ENCODE peak calls at places on chromosomes 6 and 20, in four cellular contexts. T is osteocyte, O is T-cell, R is fibroblast of lung. N is an unnamed sample.

GRCh38 chr6:12271594-12271993 is 18.6 kb upstream of the EDN1 start:
- DNase-seq in T (no peak), O (no peak), R (no peak), N (no peak)

GRCh38 chr6:139392834-139393233 is 18.4 kb upstream of the CITED2 start:
- DNase-seq in T (no peak), O (no peak), R (no peak), N (peak; percentile 43)

GRCh38 chr6:117396228-117396627 is 29.5 kb downstream of the ROS1 start:
- DNase-seq in T (no peak), O (no peak), R (peak; percentile 8), N (no peak)

GRCh38 chr20:31861346-31862156 is 8.8 kb downstream of the DUSP15 start:
- DNase-seq in T (no peak), O (peak; percentile 48), R (peak; percentile 39), N (no peak)

GRCh38 chr6:39188577-39188976 is 40.7 kb downstream of the KCNK5 start:
- DNase-seq in T (no peak), O (no peak), R (no peak), N (no peak)

GRCh38 chr6:26195376-26195923 is 108.2 kb downstream of the HFE start:
- DNase-seq in T (no peak), O (peak; percentile 84), R (peak; percentile 97), N (peak; percentile 96)

GRCh38 chr6:147005499-147005898 is 198.7 kb upstream of the STXBP5 start:
- DNase-seq in T (no peak), O (no peak), R (no peak), N (no peak)

GRCh38 chr6:72042088-72042487 is 155.7 kb downstream of the RIMS1 start:
- DNase-seq in T (no peak), O (no peak), R (no peak), N (no peak)

GRCh38 chr20:32775240-32775991 is 13.2 kb downstream of the DNMT3B start:
- DNase-seq in T (no peak), O (no peak), R (no peak), N (no peak)

GRCh38 chr6:127120109-127120786 is 1.8 kb downstream of the RSPO3 start:
- DNase-seq in T (no peak), O (no peak), R (no peak), N (no peak)

GRCh38 chr6:36928547-36928918 is 26.0 kb upstream of the PI16 start:
- DNase-seq in T (no peak), O (no peak), R (no peak), N (no peak)

GRCh38 chr6:156280131-156280530 is 497.0 kb upstream of the ARID1B start:
- DNase-seq in T (no peak), O (no peak), R (no peak), N (no peak)

GRCh38 chr20:3786126-3786484 is 435 bp downstream of the CENPB start:
- DNase-seq in T (no peak), O (peak; percentile 51), R (peak; percentile 66), N (peak; percentile 62)

GRCh38 chr6:72966628-72967280 is 258.5 kb downstream of the KHDC1L start:
- DNase-seq in T (no peak), O (no peak), R (no peak), N (peak; percentile 25)

GRCh38 chr20:51347871-51348270 is 194.6 kb downstream of the NFATC2 start:
- DNase-seq in T (no peak), O (no peak), R (no peak), N (no peak)

GRCh38 chr20:17835240-17835940 is 133.2 kb downstream of the SNX5 start:
- DNase-seq in T (no peak), O (no peak), R (peak; percentile 81), N (peak; percentile 78)

GRCh38 chr6:17492350-17492749 is 99.0 kb downstream of the CAP2 start:
- DNase-seq in T (no peak), O (no peak), R (peak; percentile 20), N (no peak)

GRCh38 chr20:63495167-63495720 is 3.6 kb downstream of the EEF1A2 start:
- DNase-seq in T (no peak), O (no peak), R (no peak), N (no peak)

GRCh38 chr6:30227763-30228487 is 14.7 kb upstream of the TRIM26 start:
- DNase-seq in T (no peak), O (no peak), R (no peak), N (no peak)

GRCh38 chr6:154542747-154543146 is 32.3 kb upstream of the CNKSR3 start:
- DNase-seq in T (no peak), O (no peak), R (no peak), N (no peak)

GRCh38 chr6:149170564-149171452 is 146.7 kb upstream of the TAB2 start:
- DNase-seq in T (no peak), O (no peak), R (peak; percentile 42), N (no peak)

GRCh38 chr20:16368645-16369292 is 204.5 kb downstream of the KIF16B start:
- DNase-seq in T (no peak), O (no peak), R (peak; percentile 66), N (peak; percentile 59)

GRCh38 chr6:140774080-140774505 is 1358.6 kb upstream of the GJE1 start:
- DNase-seq in T (no peak), O (no peak), R (peak; percentile 88), N (peak; percentile 89)

GRCh38 chr6:36099872-36100483 is 30.3 kb upstream of the MAPK13 start:
- DNase-seq in T (no peak), O (peak; percentile 64), R (no peak), N (no peak)

GRCh38 chr6:10613077-10613476 is 81.3 kb downstream of the C6orf52 start:
- DNase-seq in T (no peak), O (no peak), R (peak; percentile 84), N (peak; percentile 50)

GRCh38 chr6:20976391-20976790 is 442.1 kb downstream of the CDKAL1 start:
- DNase-seq in T (no peak), O (no peak), R (no peak), N (no peak)

GRCh38 chr6:85389180-85389797 is 60.6 kb upstream of the NT5E start:
- DNase-seq in T (no peak), O (no peak), R (no peak), N (no peak)

GRCh38 chr6:5030596-5031136 is 26.8 kb upstream of the RPP40 start:
- DNase-seq in T (peak; percentile 87), O (peak; percentile 70), R (peak; percentile 80), N (peak; percentile 75)

GRCh38 chr20:8480597-8480996 is 348.5 kb downstream of the PLCB1 start:
- DNase-seq in T (no peak), O (no peak), R (no peak), N (no peak)

GRCh38 chr6:128731249-128732165 is 151.4 kb upstream of the LAMA2 start:
- DNase-seq in T (no peak), O (no peak), R (peak; percentile 73), N (peak; percentile 71)

GRCh38 chr20:10483691-10484090 is 48.6 kb downstream of the SLX4IP start:
- DNase-seq in T (no peak), O (no peak), R (no peak), N (no peak)

GRCh38 chr20:44176833-44177533 is 10.0 kb downstream of the JPH2 start:
- DNase-seq in T (no peak), O (no peak), R (no peak), N (no peak)

N was measured in astrocyte of the spinal cord.